ENCODE peak calls at places on chromosome 13, in six cellular contexts. O is breast epithelium, G is GM13977, Y is pancreas, Q is WERI-Rb-1, K is progenitor cell of endocrine pancreas. J is an unnamed sample.

GRCh38 chr13:32068255-32068654 is 36.7 kb downstream of the FRY start:
- DNase-seq in Q (no peak), O (no peak), Y (no peak), K (no peak), G (no peak), J (no peak)

GRCh38 chr13:104014803-104015645 is 948.8 kb upstream of the SLC10A2 start:
- DNase-seq in K (no peak), Q (no peak), G (no peak), Y (no peak), O (no peak), J (no peak)

GRCh38 chr13:98315466-98315865 is 138.4 kb upstream of the RNF113B start:
- DNase-seq in O (no peak), K (no peak), Q (peak), G (no peak), Y (no peak), J (no peak)

GRCh38 chr13:48561461-48562224 is 28.8 kb upstream of the RCBTB2 start:
- DNase-seq in G (no peak), Y (no peak), O (no peak), Q (no peak), K (no peak), J (peak)

GRCh38 chr13:23701646-23702045 is 131.4 kb downstream of the TNFRSF19 start:
- DNase-seq in Q (no peak), Y (peak), G (no peak), K (no peak), O (no peak), J (no peak)

GRCh38 chr13:110650436-110650835 is 35.1 kb downstream of the NAXD start:
- DNase-seq in K (no peak), O (no peak), Q (no peak), Y (no peak), G (no peak), J (no peak)

GRCh38 chr13:41028051-41028450 is 8.9 kb upstream of the ELF1 start:
- DNase-seq in K (no peak), G (no peak), Q (no peak), Y (no peak), O (no peak), J (no peak)

GRCh38 chr13:71801165-71801564 is 65.8 kb downstream of the DACH1 start:
- DNase-seq in G (no peak), K (no peak), Q (no peak), O (no peak), Y (no peak), J (no peak)

GRCh38 chr13:98429977-98430785 is 146.7 kb downstream of the STK24 start:
- DNase-seq in O (no peak), G (no peak), Q (no peak), K (no peak), Y (no peak), J (no peak)

GRCh38 chr13:34515201-34515600 is 426.9 kb upstream of the NBEA start:
- DNase-seq in O (no peak), K (no peak), G (no peak), Y (no peak), Q (no peak), J (no peak)

GRCh38 chr13:48969685-48970084 is 6.0 kb upstream of the FNDC3A start:
- DNase-seq in Q (no peak), K (no peak), G (no peak), O (no peak), Y (no peak), J (no peak)

GRCh38 chr13:104750377-104750776 is 1684.2 kb upstream of the SLC10A2 start:
- DNase-seq in G (no peak), Q (no peak), K (no peak), Y (no peak), O (no peak), J (no peak)

GRCh38 chr13:98515804-98516465 is 61.0 kb downstream of the STK24 start:
- DNase-seq in O (no peak), G (no peak), Q (no peak), K (no peak), Y (no peak), J (no peak)

GRCh38 chr13:35882722-35883497 is 248.3 kb downstream of the DCLK1 start:
- DNase-seq in K (no peak), Q (no peak), G (no peak), Y (no peak), O (no peak), J (no peak)

GRCh38 chr13:49927755-49928154 is 8.4 kb downstream of the SPRYD7 start:
- DNase-seq in Q (no peak), G (no peak), Y (no peak), K (no peak), O (no peak), J (no peak)

GRCh38 chr13:36414461-36414860 is 17.8 kb upstream of the CCNA1 start:
- DNase-seq in O (no peak), K (no peak), G (no peak), Q (no peak), Y (no peak), J (no peak)

GRCh38 chr13:40619479-40619814 is 47.0 kb downstream of the FOXO1 start:
- DNase-seq in K (no peak), G (no peak), Y (no peak), Q (no peak), O (no peak), J (no peak)

GRCh38 chr13:114339779-114340534 is 25.7 kb downstream of the CHAMP1 start:
- DNase-seq in G (no peak), O (no peak), K (no peak), Q (peak), Y (peak), J (peak)

GRCh38 chr13:24348797-24349515 is 39.6 kb downstream of the C1QTNF9 start:
- DNase-seq in Q (no peak), O (no peak), K (no peak), Y (peak), G (no peak), J (no peak)

GRCh38 chr13:41284512-41285288 is 21.3 kb upstream of the MTRF1 start:
- DNase-seq in Q (no peak), Y (no peak), G (no peak), K (no peak), O (no peak), J (no peak)

GRCh38 chr13:114164681-114165429 is 14.2 kb upstream of the CFAP97D2 start:
- DNase-seq in K (no peak), O (no peak), Y (no peak), Q (no peak), G (no peak), J (no peak)

GRCh38 chr13:31172535-31172934 is 10.8 kb upstream of the HSPH1 start:
- DNase-seq in O (no peak), Y (no peak), G (no peak), Q (no peak), K (no peak), J (no peak)

GRCh38 chr13:41013834-41014233 is 5.3 kb downstream of the ELF1 start:
- DNase-seq in Y (no peak), K (no peak), Q (no peak), O (no peak), G (no peak), J (no peak)

GRCh38 chr13:84845875-84846619 is 953.2 kb downstream of the SLITRK6 start:
- DNase-seq in G (no peak), K (no peak), Y (no peak), O (no peak), Q (no peak), J (no peak)

DNA sequence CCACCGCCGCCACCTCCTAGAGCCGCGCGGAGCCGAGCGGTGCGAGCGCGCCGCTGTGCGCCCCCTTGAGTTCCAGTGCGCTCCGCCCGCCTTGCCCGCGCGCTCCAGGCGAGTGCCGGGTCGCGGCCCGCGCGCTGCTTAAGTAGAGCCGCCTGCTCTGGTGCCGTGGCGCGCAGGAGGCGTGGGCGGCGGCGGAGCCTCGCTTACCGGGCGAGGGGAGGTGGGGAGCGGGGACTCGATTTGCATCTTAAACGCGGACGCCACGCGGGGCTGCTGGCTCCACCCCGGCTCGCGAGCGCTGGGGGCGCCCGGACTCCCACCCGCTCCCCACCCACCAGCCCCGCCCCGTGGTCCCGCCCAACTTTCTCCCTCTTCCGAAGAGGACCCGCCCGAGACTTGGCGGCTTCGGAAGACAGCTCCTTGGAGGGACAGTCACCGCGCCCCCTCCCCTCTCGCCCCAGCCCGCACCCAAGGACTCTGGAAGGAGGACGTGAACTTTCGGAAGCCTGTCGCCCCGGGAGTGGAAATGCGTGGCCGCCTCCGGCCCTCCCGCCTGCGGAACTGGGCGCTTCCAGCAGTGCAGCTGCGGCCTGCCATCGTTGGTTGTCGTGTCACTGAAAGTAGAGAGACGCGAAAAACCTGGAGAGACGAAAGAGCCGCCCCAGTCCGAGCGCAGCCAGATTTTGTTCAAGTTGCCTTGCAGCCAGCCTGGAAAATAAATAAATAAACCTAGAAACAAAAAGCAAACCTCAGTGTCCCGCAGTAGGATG is at the start of gene KCTD12:
- DNase-seq in Q (peak), O (peak), Y (peak), K (peak), G (peak), J (peak)
- TF ChIP-seq CTCF in Q (no peak), O (no peak), Y (no peak), K (peak), G (peak), J (no peak)

DNA sequence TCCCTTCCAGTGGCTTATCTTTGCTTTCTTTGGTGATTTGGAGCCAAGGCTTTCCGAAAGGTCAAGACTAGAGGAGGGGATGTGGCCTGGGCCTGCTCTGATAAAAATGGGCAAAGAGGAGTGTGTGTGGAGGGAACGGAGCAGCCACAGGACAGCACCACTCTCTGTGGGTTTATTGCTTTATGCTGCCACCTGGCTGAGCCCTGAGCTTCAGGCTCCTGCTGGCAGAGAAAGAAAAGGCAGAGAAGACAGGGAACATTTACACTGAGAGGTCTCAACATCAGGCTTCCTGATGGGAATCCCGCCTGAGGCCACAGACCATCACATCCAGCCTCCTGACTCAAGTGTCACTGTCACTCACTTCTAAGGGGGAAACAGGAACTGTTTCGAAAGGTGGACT is 9.2 kb upstream of the GSX1 start:
- DNase-seq in G (no peak), K (no peak), Q (peak), O (no peak), Y (no peak), J (no peak)
- TF ChIP-seq CTCF in G (peak), K (peak), Q (peak), O (no peak), Y (no peak), J (no peak)

GRCh38 chr13:46555722-46556121 is 2.8 kb downstream of the LRCH1 start:
- DNase-seq in G (no peak), K (no peak), Y (no peak), Q (no peak), O (no peak), J (no peak)

GRCh38 chr13:46553521-46553885 is 533 bp downstream of the LRCH1 start:
- DNase-seq in G (no peak), O (peak), Q (no peak), K (peak), Y (peak), J (peak)

GRCh38 chr13:46554971-46555370 is 2.0 kb downstream of the LRCH1 start:
- DNase-seq in Y (no peak), G (no peak), Q (no peak), O (no peak), K (no peak), J (no peak)

GRCh38 chr13:46552888-46553520 is at the start of gene LRCH1:
- DNase-seq in O (peak), K (peak), Y (peak), G (peak), Q (peak), J (peak)

DNA sequence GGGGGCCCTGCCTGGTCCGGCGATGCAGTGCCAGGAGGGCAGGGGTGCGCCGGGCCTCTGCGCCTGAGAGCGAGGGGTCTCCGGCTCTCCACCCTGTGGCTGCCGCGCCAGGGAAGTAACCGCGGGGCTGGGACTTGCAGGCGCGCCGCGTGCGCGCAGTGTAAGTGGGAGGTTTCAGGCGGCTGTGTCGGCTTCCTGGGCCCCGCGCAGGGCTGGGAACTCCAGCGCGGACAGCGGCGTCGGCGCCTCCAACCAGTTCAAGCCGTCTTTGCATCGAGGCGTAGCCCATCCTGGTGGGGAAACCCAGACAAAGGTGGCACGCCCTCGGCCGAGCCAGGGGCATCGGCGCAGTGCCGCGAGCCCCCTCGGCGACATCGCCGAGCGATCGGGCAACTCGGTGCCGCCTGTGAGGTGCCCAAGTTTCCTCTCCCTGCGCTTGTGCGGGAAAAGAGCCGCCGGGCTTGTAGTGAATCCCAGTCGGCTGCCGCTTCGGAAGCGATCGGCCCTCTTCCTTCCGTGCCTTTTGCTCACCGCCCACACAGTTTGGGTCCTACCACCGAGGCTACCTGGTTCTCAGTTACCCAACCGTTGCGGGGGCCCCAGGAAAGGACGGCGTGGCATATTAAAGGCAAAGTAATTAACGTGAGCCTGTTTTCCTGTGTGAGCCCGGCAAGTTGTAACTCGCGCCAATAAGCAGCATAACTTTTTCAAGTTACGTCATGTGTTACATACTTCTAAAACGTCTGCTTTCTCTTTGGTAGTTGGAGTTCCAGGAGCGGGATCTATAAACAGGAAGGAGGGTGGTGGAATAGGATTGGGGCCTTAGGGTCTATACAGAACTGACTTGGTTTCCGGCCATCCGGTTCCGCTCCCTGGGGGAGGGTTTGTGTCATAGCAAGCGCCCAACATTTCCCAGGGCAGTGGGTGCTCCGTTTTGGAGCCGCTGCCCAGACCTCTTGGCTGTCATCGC is 1.2 kb downstream of the LRCH1 start:
- DNase-seq in K (peak), G (peak), O (peak), Y (peak), Q (peak), J (peak)
- TF ChIP-seq CTCF in K (peak), G (no peak), O (no peak), Y (no peak), Q (peak), J (no peak)

DNA sequence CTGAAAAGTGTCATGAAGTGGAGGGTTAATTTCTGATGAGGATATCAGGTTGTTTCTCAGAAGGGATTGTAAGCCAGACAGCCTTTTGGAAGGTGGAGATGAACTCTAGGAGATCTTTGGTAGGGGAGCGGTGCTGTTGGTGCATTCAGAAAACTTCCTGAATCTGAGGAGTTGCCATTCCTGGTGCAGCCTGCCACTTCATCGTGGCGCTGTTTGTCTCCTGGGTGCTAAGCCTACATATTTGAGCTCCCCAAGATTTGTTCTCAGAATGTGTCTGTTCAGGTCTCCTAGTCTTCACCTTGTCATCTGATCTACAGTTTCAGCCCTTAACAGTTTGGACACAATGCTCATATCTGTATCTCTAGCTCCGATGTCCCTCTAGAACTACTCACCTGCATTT is 285.6 kb downstream of the MTUS2 start:
- DNase-seq in Q (no peak), G (no peak), K (no peak), Y (no peak), O (no peak), J (no peak)
- TF ChIP-seq CTCF in Q (peak), G (peak), K (peak), Y (no peak), O (no peak), J (no peak)

DNA sequence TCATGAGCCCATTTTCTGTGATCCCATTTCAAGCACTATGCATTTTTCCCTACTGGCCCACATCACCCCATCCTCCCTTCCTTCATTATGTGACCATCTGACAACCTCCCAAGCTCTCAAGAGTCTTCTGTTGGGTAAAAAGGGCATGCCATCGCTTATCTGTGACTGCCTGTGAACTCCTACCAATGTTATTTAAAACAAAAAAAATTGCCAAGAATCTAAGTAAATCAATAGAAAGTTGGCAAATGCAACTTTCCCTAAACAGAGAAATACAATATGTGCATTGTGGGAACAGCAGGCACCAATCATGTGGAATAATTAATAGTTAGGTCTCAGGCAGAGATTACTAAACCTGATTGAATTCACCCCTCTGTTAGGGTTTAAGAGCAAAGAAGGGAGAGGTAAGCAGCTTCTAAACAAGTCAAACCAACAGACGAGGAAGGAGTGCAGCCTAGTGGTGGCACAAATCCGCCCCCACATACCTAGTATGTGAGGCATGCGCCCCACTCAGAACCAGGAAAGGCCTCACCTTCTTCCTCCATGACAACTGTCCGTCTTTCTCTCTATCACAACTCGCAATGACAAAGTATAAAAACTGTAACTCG is 29.8 kb downstream of the DZIP1 start:
- DNase-seq in O (no peak), Y (peak), K (no peak), G (no peak), Q (no peak), J (no peak)
- TF ChIP-seq CTCF in O (no peak), Y (peak), K (no peak), G (no peak), Q (peak), J (no peak)

GRCh38 chr13:91946498-91947070 is 548.2 kb downstream of the GPC5 start:
- DNase-seq in G (peak), K (no peak), O (no peak), Y (no peak), Q (peak), J (no peak)
- TF ChIP-seq CTCF in G (peak), K (peak), O (no peak), Y (peak), Q (peak), J (no peak)

J was measured in activated CD8-positive, alpha-beta T cell treated with anti-CD3 and anti-CD28 coated beads for 36 hours.